ENCODE peak calls at places on chromosomes 4 and X, in seven cellular contexts. One of them, this sample, is unnamed.

GRCh38 chr4:54378461-54378860 is 149.4 kb downstream of the PDGFRA start:
- DNase-seq in pancreas: no peak
- DNase-seq in prostate gland: no peak
- DNase-seq in GM06990: no peak
- DNase-seq in bronchial epithelial cell: no peak
- DNase-seq in GM12865: no peak
- DNase-seq in heart left ventricle: no peak
- DNase-seq in this sample: no peak

GRCh38 chrX:152865232-152865920 is 32.5 kb upstream of the ZNF185 start:
- DNase-seq in pancreas: no peak
- DNase-seq in prostate gland: peak
- DNase-seq in GM06990: no peak
- DNase-seq in bronchial epithelial cell: no peak
- DNase-seq in GM12865: no peak
- DNase-seq in heart left ventricle: no peak
- DNase-seq in this sample: no peak

GRCh38 chr4:95360256-95360903 is 188.4 kb downstream of the UNC5C start:
- DNase-seq in pancreas: no peak
- DNase-seq in prostate gland: no peak
- DNase-seq in GM06990: no peak
- DNase-seq in bronchial epithelial cell: no peak
- DNase-seq in GM12865: no peak
- DNase-seq in heart left ventricle: no peak
- DNase-seq in this sample: no peak

GRCh38 chr4:6750302-6751221 is 32.0 kb upstream of the KIAA0232 start:
- DNase-seq in pancreas: no peak
- DNase-seq in prostate gland: peak
- DNase-seq in GM06990: no peak
- DNase-seq in bronchial epithelial cell: peak
- DNase-seq in GM12865: no peak
- DNase-seq in heart left ventricle: no peak
- DNase-seq in this sample: no peak

GRCh38 chrX:101803451-101803850 is 128.4 kb downstream of the ZMAT1 start:
- DNase-seq in pancreas: no peak
- DNase-seq in prostate gland: no peak
- DNase-seq in GM06990: no peak
- DNase-seq in bronchial epithelial cell: peak
- DNase-seq in GM12865: no peak
- DNase-seq in heart left ventricle: no peak
- DNase-seq in this sample: peak

GRCh38 chr4:170005472-170005871 is 20.7 kb downstream of the MFAP3L start:
- DNase-seq in pancreas: no peak
- DNase-seq in prostate gland: no peak
- DNase-seq in GM06990: no peak
- DNase-seq in bronchial epithelial cell: no peak
- DNase-seq in GM12865: no peak
- DNase-seq in heart left ventricle: no peak
- DNase-seq in this sample: no peak

GRCh38 chr4:96352051-96352517 is 512.2 kb downstream of the PDHA2 start:
- DNase-seq in pancreas: no peak
- DNase-seq in prostate gland: no peak
- DNase-seq in GM06990: no peak
- DNase-seq in bronchial epithelial cell: peak
- DNase-seq in GM12865: peak
- DNase-seq in heart left ventricle: no peak
- DNase-seq in this sample: peak

GRCh38 chr4:8834681-8835220 is 36.9 kb downstream of the HMX1 start:
- DNase-seq in pancreas: peak
- DNase-seq in prostate gland: no peak
- DNase-seq in GM06990: no peak
- DNase-seq in bronchial epithelial cell: no peak
- DNase-seq in GM12865: no peak
- DNase-seq in heart left ventricle: peak
- DNase-seq in this sample: no peak

GRCh38 chrX:153844509-153845082 is 14.3 kb upstream of the PDZD4 start:
- DNase-seq in pancreas: no peak
- DNase-seq in prostate gland: no peak
- DNase-seq in GM06990: no peak
- DNase-seq in bronchial epithelial cell: no peak
- DNase-seq in GM12865: no peak
- DNase-seq in heart left ventricle: no peak
- DNase-seq in this sample: no peak

GRCh38 chr4:159006202-159006601 is 96.7 kb upstream of the RAPGEF2 start:
- DNase-seq in pancreas: no peak
- DNase-seq in prostate gland: no peak
- DNase-seq in GM06990: no peak
- DNase-seq in bronchial epithelial cell: peak
- DNase-seq in GM12865: no peak
- DNase-seq in heart left ventricle: no peak
- DNase-seq in this sample: peak

GRCh38 chr4:112150920-112151319 is 5.7 kb downstream of the FAM241A start:
- DNase-seq in pancreas: no peak
- DNase-seq in prostate gland: no peak
- DNase-seq in GM06990: no peak
- DNase-seq in bronchial epithelial cell: no peak
- DNase-seq in GM12865: no peak
- DNase-seq in heart left ventricle: no peak
- DNase-seq in this sample: no peak

GRCh38 chr4:124386648-124387047 is 325.9 kb downstream of the ANKRD50 start:
- DNase-seq in pancreas: no peak
- DNase-seq in prostate gland: no peak
- DNase-seq in GM06990: no peak
- DNase-seq in bronchial epithelial cell: no peak
- DNase-seq in GM12865: peak
- DNase-seq in heart left ventricle: no peak
- DNase-seq in this sample: peak

GRCh38 chr4:112381996-112382692 is 85.0 kb downstream of the ALPK1 start:
- DNase-seq in pancreas: no peak
- DNase-seq in prostate gland: no peak
- DNase-seq in GM06990: no peak
- DNase-seq in bronchial epithelial cell: no peak
- DNase-seq in GM12865: no peak
- DNase-seq in heart left ventricle: no peak
- DNase-seq in this sample: no peak

GRCh38 chrX:46575991-46576392 is 2.4 kb downstream of the CHST7 start:
- DNase-seq in pancreas: no peak
- DNase-seq in prostate gland: no peak
- DNase-seq in GM06990: no peak
- DNase-seq in bronchial epithelial cell: no peak
- DNase-seq in GM12865: no peak
- DNase-seq in heart left ventricle: no peak
- DNase-seq in this sample: peak

GRCh38 chr4:177726111-177726510 is 283.9 kb upstream of the AGA start:
- DNase-seq in pancreas: no peak
- DNase-seq in prostate gland: no peak
- DNase-seq in GM06990: no peak
- DNase-seq in bronchial epithelial cell: peak
- DNase-seq in GM12865: no peak
- DNase-seq in heart left ventricle: no peak
- DNase-seq in this sample: peak

GRCh38 chrX:72387247-72387646 is 81.5 kb upstream of the CITED1 start:
- DNase-seq in pancreas: no peak
- DNase-seq in prostate gland: no peak
- DNase-seq in GM06990: no peak
- DNase-seq in bronchial epithelial cell: no peak
- DNase-seq in GM12865: no peak
- DNase-seq in heart left ventricle: no peak
- DNase-seq in this sample: no peak

GRCh38 chr4:131091896-131092295 is 1995.9 kb downstream of the C4orf33 start:
- DNase-seq in pancreas: no peak
- DNase-seq in prostate gland: no peak
- DNase-seq in GM06990: no peak
- DNase-seq in bronchial epithelial cell: peak
- DNase-seq in GM12865: peak
- DNase-seq in heart left ventricle: no peak
- DNase-seq in this sample: peak

GRCh38 chr4:145132521-145133098 is 34.5 kb downstream of the ABCE1 start:
- DNase-seq in pancreas: no peak
- DNase-seq in prostate gland: no peak
- DNase-seq in GM06990: peak
- DNase-seq in bronchial epithelial cell: no peak
- DNase-seq in GM12865: peak
- DNase-seq in heart left ventricle: no peak
- DNase-seq in this sample: peak

GRCh38 chrX:123422875-123423274 is 238.8 kb downstream of the GRIA3 start:
- DNase-seq in pancreas: no peak
- DNase-seq in prostate gland: no peak
- DNase-seq in GM06990: no peak
- DNase-seq in bronchial epithelial cell: peak
- DNase-seq in GM12865: peak
- DNase-seq in heart left ventricle: no peak
- DNase-seq in this sample: peak

GRCh38 chr4:88286897-88287296 is 2.5 kb upstream of the PPM1K start:
- DNase-seq in pancreas: no peak
- DNase-seq in prostate gland: no peak
- DNase-seq in GM06990: no peak
- DNase-seq in bronchial epithelial cell: no peak
- DNase-seq in GM12865: no peak
- DNase-seq in heart left ventricle: no peak
- DNase-seq in this sample: peak

GRCh38 chr4:1249731-1250526 is 999 bp upstream of the CTBP1 start:
- DNase-seq in pancreas: peak
- DNase-seq in prostate gland: no peak
- DNase-seq in GM06990: peak
- DNase-seq in bronchial epithelial cell: peak
- DNase-seq in GM12865: peak
- DNase-seq in heart left ventricle: peak
- DNase-seq in this sample: peak

GRCh38 chrX:46325312-46325877 is 219.8 kb downstream of the ZNF674 start:
- DNase-seq in pancreas: no peak
- DNase-seq in prostate gland: no peak
- DNase-seq in GM06990: no peak
- DNase-seq in bronchial epithelial cell: peak
- DNase-seq in GM12865: no peak
- DNase-seq in heart left ventricle: no peak
- DNase-seq in this sample: peak

DNA sequence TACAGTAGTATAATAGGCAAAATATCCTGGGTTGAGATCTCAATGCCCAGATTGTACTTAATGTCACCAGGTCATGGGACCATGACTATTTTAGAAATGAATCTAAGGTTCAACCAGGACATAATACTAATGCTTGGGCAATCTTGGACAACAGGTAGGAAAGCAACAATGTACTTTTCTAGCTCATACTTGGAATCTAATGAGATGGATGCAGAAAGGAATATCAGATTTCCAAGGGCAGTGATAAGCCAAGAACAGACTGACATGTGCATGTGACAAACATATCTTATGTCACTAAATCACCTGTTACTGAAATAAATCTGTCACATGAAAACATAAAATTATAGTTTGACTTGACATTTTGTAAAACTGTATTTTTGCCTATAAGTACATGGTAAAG is 51.1 kb downstream of the RPS6KA3 start:
- DNase-seq in pancreas: no peak
- DNase-seq in prostate gland: no peak
- DNase-seq in GM06990: no peak
- DNase-seq in bronchial epithelial cell: no peak
- DNase-seq in GM12865: no peak
- DNase-seq in heart left ventricle: no peak
- DNase-seq in this sample: no peak
- TF ChIP-seq CTCF in pancreas: no peak
- TF ChIP-seq CTCF in prostate gland: no peak
- TF ChIP-seq CTCF in GM06990: no peak
- TF ChIP-seq CTCF in bronchial epithelial cell: no peak
- TF ChIP-seq CTCF in GM12865: no peak
- TF ChIP-seq CTCF in heart left ventricle: no peak
- TF ChIP-seq CTCF in this sample: no peak

DNA sequence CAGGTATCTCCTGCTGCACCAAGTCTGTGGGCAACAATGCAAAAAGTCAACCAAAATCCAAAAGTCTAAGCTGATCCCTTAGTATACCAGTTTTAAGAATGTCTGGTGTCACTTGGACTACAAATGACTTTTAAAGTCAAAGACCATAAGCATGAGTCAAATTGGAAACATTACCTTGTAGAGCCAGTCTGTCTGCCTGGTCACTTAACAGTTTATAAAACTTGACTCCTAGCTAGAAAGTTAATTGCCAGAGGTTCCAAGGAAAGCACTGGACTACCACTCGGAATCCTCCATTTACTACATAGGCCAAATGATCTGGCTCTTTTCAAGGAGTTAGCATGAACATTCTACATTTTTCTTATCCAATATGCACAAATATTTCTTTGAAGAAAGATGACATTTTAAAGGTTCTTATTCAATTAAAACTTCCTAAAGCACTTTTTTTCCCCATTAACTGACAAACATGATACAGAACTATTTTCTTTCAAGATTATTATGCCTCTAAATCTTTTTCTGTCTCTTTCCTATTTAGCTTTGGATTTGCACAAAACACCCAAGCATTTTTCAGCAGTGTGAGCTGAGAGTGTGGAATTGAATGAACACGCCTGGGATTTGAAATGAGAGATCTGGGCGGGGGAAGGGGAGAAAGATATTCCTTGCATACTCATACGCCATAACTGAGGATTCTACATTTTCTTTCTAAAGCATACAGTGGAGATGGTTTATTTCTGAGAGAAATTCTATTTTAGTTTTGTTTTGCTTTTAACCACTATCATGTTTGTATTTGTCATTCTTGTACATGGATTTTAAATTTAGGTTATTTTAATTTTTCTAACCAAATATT is 188.4 kb downstream of the SHROOM3 start:
- DNase-seq in pancreas: no peak
- DNase-seq in prostate gland: peak
- DNase-seq in GM06990: no peak
- DNase-seq in bronchial epithelial cell: peak
- DNase-seq in GM12865: no peak
- DNase-seq in heart left ventricle: no peak
- DNase-seq in this sample: no peak
- H3K4me3 ChIP-seq in pancreas: no peak
- H3K4me3 ChIP-seq in prostate gland: no peak
- H3K4me3 ChIP-seq in GM06990: no peak
- H3K4me3 ChIP-seq in bronchial epithelial cell: no peak
- H3K4me3 ChIP-seq in GM12865: no peak
- H3K4me3 ChIP-seq in heart left ventricle: no peak
- H3K4me3 ChIP-seq in this sample: no peak

GRCh38 chr4:116180056-116180690 is 905.2 kb downstream of the TRAM1L1 start:
- DNase-seq in pancreas: no peak
- DNase-seq in prostate gland: no peak
- DNase-seq in GM06990: no peak
- DNase-seq in bronchial epithelial cell: peak
- DNase-seq in GM12865: peak
- DNase-seq in heart left ventricle: no peak
- DNase-seq in this sample: peak
- TF ChIP-seq CTCF in pancreas: no peak
- TF ChIP-seq CTCF in prostate gland: peak
- TF ChIP-seq CTCF in GM06990: peak
- TF ChIP-seq CTCF in bronchial epithelial cell: peak
- TF ChIP-seq CTCF in GM12865: peak
- TF ChIP-seq CTCF in heart left ventricle: no peak
- TF ChIP-seq CTCF in this sample: peak

GRCh38 chr4:116397714-116398113 is 687.7 kb downstream of the TRAM1L1 start:
- DNase-seq in pancreas: no peak
- DNase-seq in prostate gland: no peak
- DNase-seq in GM06990: no peak
- DNase-seq in bronchial epithelial cell: no peak
- DNase-seq in GM12865: no peak
- DNase-seq in heart left ventricle: no peak
- DNase-seq in this sample: no peak
- H3K4me3 ChIP-seq in pancreas: no peak
- H3K4me3 ChIP-seq in prostate gland: no peak
- H3K4me3 ChIP-seq in GM06990: no peak
- H3K4me3 ChIP-seq in bronchial epithelial cell: no peak
- H3K4me3 ChIP-seq in GM12865: no peak
- H3K4me3 ChIP-seq in heart left ventricle: no peak
- H3K4me3 ChIP-seq in this sample: no peak

This sample was measured in cardiac fibroblast.